ENCODE peak calls at places on chromosomes 6 and 20, in eight cellular contexts. B is GM12878, Y is HL-60, E is A549, D is K562, I is GM23338, C is SK-N-SH, G is HepG2. W is an unnamed sample.

GRCh38 chr6:946546-946945 is 253.6 kb upstream of the EXOC2 start:
- DNase-seq in D (no peak), I (no peak), E (no peak), G (no peak), C (no peak), Y (no peak), B (no peak), W (no peak)

GRCh38 chr6:431986-432385 is 40.4 kb downstream of the IRF4 start:
- DNase-seq in B (no peak), G (no peak), Y (no peak), C (no peak), E (no peak), D (no peak), I (no peak), W (no peak)

GRCh38 chr6:56953597-56954388 is 1.1 kb upstream of the BEND6 start:
- DNase-seq in C (peak; percentile 29), B (peak; percentile 38), E (peak; percentile 9), I (peak; percentile 66), Y (no peak), D (peak; percentile 33), G (no peak), W (no peak)

GRCh38 chr6:5781966-5782556 is 224.7 kb downstream of the NRN1 start:
- DNase-seq in C (no peak), D (no peak), E (no peak), Y (no peak), I (peak; percentile 38), G (no peak), B (no peak), W (no peak)

GRCh38 chr20:55054443-55054842 is 579.0 kb downstream of the DOK5 start:
- DNase-seq in I (no peak), C (no peak), E (no peak), B (no peak), Y (no peak), D (no peak), G (no peak), W (no peak)

GRCh38 chr6:22590423-22590822 is 21.1 kb downstream of the HDGFL1 start:
- DNase-seq in E (no peak), C (peak; percentile 39), G (no peak), Y (no peak), B (no peak), D (no peak), I (no peak), W (no peak)

GRCh38 chr6:35895560-35895959 is 25.3 kb downstream of the SRPK1 start:
- DNase-seq in C (no peak), I (no peak), E (no peak), G (no peak), B (no peak), Y (no peak), D (no peak), W (no peak)

GRCh38 chr20:35207950-35208611 is 18.4 kb upstream of the MMP24 start:
- DNase-seq in Y (peak; percentile 81), G (peak; percentile 89), E (peak; percentile 91), B (peak; percentile 20), D (peak; percentile 90), C (peak; percentile 70), I (peak; percentile 94), W (peak; percentile 74)

GRCh38 chr6:160930547-160931377 is 60.8 kb upstream of the MAP3K4 start:
- DNase-seq in C (peak; percentile 86), Y (peak; percentile 25), D (peak; percentile 28), B (no peak), I (peak; percentile 83), G (peak; percentile 30), E (peak; percentile 58), W (peak; percentile 42)

GRCh38 chr6:158017621-158018369 is 36.1 kb downstream of the SYNJ2 start:
- DNase-seq in C (no peak), I (no peak), G (no peak), Y (no peak), D (no peak), B (no peak), E (no peak), W (no peak)

GRCh38 chr20:39298566-39299501 is 336.7 kb downstream of the DHX35 start:
- DNase-seq in I (no peak), Y (no peak), C (no peak), D (no peak), B (no peak), E (no peak), G (no peak), W (no peak)

GRCh38 chr6:108029226-108029921 is 45.2 kb downstream of the OSTM1 start:
- DNase-seq in G (no peak), C (peak; percentile 16), Y (no peak), E (no peak), D (no peak), I (no peak), B (no peak), W (no peak)

GRCh38 chr6:109925060-109925459 is 53.1 kb upstream of the GPR6 start:
- DNase-seq in D (no peak), C (no peak), E (no peak), B (no peak), I (no peak), G (no peak), Y (no peak), W (no peak)

GRCh38 chr20:3000852-3001523 is 42.4 kb upstream of the GNRH2 start:
- DNase-seq in G (no peak), E (peak; percentile 80), C (peak; percentile 53), D (peak; percentile 59), B (no peak), I (peak; percentile 63), Y (peak; percentile 42), W (no peak)

GRCh38 chr6:25279748-25280616 is 808 bp downstream of the CARMIL1 start:
- DNase-seq in E (peak; percentile 44), I (peak; percentile 89), C (peak; percentile 66), Y (no peak), B (no peak), G (peak; percentile 30), D (no peak), W (no peak)

GRCh38 chr6:39362487-39362865 is 40.0 kb upstream of the KCNK16 start:
- DNase-seq in I (peak; percentile 48), D (peak; percentile 27), G (no peak), C (peak; percentile 50), Y (no peak), B (no peak), E (no peak), W (no peak)
- TF ChIP-seq REST in I (no peak), D (no peak), G (no peak), C (no peak), Y (no peak), B (no peak), E (no peak), W (no peak)

DNA sequence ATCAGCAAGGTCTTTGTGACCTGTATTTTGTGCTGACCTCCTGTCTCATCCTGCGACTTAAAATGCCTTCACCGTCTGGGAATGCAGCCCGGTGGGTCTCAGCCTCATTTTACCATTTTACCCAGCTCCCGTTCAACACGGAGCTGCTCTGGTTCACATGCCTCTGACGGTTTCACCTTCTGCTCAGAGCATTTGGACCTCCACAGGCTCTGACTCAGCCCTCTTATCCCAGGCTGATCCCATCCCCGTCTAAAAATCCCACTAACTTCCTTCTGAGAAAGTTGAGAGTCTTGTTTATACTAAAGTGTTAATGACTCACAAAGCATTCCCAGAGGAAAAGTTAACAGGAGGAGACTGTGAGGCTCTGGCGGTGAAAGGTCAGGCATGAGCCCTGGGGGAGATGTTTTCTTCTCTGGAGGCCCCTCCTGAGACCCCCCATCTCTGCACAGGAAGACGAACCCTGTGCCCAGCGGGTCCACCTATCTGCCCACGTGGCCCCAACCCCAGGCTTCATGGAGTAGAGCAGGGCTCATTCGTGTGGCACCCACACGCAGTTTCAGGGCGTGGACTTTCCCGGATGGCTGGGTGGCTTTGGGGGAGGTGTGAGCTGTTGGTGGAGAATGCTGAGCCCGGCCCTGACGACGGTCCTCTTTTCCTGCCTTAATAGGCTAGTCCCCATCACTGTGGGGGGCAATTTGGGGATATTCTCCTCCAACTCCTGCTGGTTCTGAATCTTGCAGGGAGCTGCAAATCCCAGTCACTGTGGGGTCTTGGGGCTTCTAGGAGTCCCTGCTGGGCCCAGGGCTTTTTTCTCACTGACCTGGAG is 3.3 kb upstream of the BIRC7 start:
- DNase-seq in Y (no peak), G (no peak), E (peak; percentile 96), B (no peak), D (no peak), C (no peak), I (no peak), W (peak; percentile 54)
- TF ChIP-seq REST in Y (no peak), G (no peak), E (no peak), B (no peak), D (no peak), C (no peak), I (no peak), W (no peak)

GRCh38 chr6:4664117-4664626 is 112.0 kb upstream of the CDYL start:
- DNase-seq in E (no peak), B (no peak), G (no peak), C (no peak), I (no peak), Y (no peak), D (peak; percentile 41), W (no peak)

GRCh38 chr6:4666886-4667513 is 109.2 kb upstream of the CDYL start:
- DNase-seq in B (no peak), I (no peak), D (no peak), E (no peak), C (no peak), Y (no peak), G (no peak), W (no peak)

GRCh38 chr6:4667591-4667990 is 108.6 kb upstream of the CDYL start:
- DNase-seq in D (no peak), I (no peak), C (no peak), G (no peak), B (no peak), Y (no peak), E (no peak), W (no peak)

GRCh38 chr6:4664911-4665310 is 111.3 kb upstream of the CDYL start:
- DNase-seq in E (no peak), G (no peak), D (no peak), Y (no peak), C (no peak), I (no peak), B (no peak), W (no peak)

DNA sequence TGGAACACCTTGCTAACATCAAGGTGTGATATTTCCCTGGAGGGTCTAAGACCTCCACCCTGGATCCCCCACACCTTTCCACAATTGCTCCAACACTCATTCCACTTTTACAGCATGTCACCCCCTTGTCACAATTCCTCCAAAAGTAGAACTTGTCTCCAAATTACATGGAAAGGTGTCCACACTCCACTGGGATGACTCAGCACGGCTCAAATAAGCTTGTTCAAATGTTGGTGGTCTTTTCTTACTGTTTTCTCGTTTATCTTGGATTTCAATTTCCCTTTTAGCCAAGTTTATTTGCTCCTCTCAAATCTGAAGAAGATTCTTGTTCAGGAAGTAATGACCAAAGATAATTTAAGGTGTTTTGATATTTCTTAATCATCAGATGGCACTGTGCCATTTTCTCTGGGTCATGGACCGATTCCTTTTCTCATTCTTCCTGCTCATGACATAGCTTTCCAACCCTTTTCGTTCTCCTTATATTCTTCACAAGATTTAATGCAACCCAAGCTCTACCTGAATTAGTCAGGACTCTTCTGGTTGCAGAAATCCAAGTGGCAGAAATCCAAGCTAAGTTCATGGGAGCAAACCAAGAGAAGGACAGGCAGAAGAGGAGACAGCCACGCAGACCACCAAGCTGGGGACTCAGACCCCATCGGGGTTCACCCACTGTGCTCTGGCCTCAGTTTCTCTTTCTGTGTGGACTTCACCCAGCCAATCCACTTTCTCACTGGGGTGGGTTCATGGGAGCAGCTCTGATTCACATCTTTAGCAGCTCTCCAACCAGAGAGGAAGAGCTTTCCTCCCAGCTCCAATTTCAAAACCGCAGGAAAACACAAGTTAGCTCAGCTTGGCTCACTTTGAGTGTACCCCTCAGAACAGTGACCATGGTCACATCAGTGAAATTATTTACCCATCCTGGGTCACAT is 110.5 kb upstream of the CDYL start:
- DNase-seq in Y (no peak), I (no peak), D (no peak), G (no peak), C (no peak), E (no peak), B (no peak), W (no peak)
- TF ChIP-seq REST in Y (no peak), I (no peak), D (no peak), G (no peak), C (no peak), E (no peak), B (no peak), W (no peak)

GRCh38 chr6:45969883-45970282 is 45.8 kb downstream of the CLIC5 start:
- DNase-seq in I (no peak), Y (no peak), B (no peak), G (no peak), D (no peak), E (no peak), C (no peak), W (no peak)
- TF ChIP-seq REST in I (no peak), Y (no peak), B (no peak), G (no peak), D (no peak), E (no peak), C (no peak), W (no peak)